ENCODE peak calls at places on chromosome 15, in eight cellular contexts. R is pons; F is iris pigment epithelial cell; L is HFF-Myc; D is HepG2; S is psoas muscle; U is HT-29; K is stimulated activated CD8-positive, alpha-beta memory T cell treated with anti-CD3 and anti-CD28 coated beads, Interleukin-7, amount 100 ng/mL, for 1 hour. B is an unnamed sample.
A peak's percentile ranks its signal among the peaks of the same experiment; 100 is the strongest.

GRCh38 chr15:55289011-55289572 is 521 bp downstream of the RAB27A start:
- DNase-seq in S (peak; percentile 18), R (no peak), U (peak; percentile 33), D (peak; percentile 21), L (no peak), K (no peak), F (peak; percentile 67), B (peak; percentile 45)

GRCh38 chr15:26970712-26971210 is at the start of gene GABRG3:
- DNase-seq in D (no peak), U (no peak), L (no peak), K (no peak), F (no peak), S (peak; percentile 11), R (no peak), B (no peak)

GRCh38 chr15:70013647-70014310 is 83.9 kb downstream of the TLE3 start:
- DNase-seq in R (no peak), S (no peak), D (no peak), F (no peak), L (no peak), U (no peak), K (no peak), B (no peak)

GRCh38 chr15:28885289-28885629 is 515 bp upstream of the APBA2 start:
- DNase-seq in R (no peak), D (no peak), K (no peak), F (peak; percentile 22), U (no peak), S (no peak), L (no peak), B (no peak)

GRCh38 chr15:49902791-49903481 is 216.1 kb downstream of the ATP8B4 start:
- DNase-seq in F (peak; percentile 86), U (no peak), D (no peak), K (no peak), R (peak; percentile 87), S (no peak), L (no peak), B (peak; percentile 40)

GRCh38 chr15:77034620-77035467 is 36.1 kb downstream of the TSPAN3 start:
- DNase-seq in R (no peak), F (no peak), D (no peak), S (peak; percentile 44), U (peak; percentile 39), L (no peak), K (no peak), B (no peak)

GRCh38 chr15:67794832-67795574 is 30.3 kb upstream of the SKOR1 start:
- DNase-seq in S (no peak), R (no peak), F (no peak), D (no peak), K (no peak), L (no peak), U (no peak), B (no peak)

GRCh38 chr15:65952425-65953053 is 83.2 kb downstream of the RAB11A start:
- DNase-seq in D (peak; percentile 11), L (peak; percentile 9), U (peak; percentile 59), F (peak; percentile 65), K (no peak), S (no peak), R (no peak), B (peak; percentile 55)

GRCh38 chr15:40789999-40790398 is 16.9 kb upstream of the ZFYVE19 start:
- DNase-seq in R (no peak), S (no peak), D (no peak), F (no peak), K (no peak), L (no peak), U (no peak), B (no peak)

GRCh38 chr15:89645680-89646079 is 9.6 kb downstream of the KIF7 start:
- DNase-seq in F (no peak), U (no peak), L (no peak), K (no peak), R (no peak), D (no peak), S (no peak), B (no peak)

GRCh38 chr15:90810354-90810753 is 58.0 kb upstream of the FURIN start:
- DNase-seq in U (no peak), S (no peak), K (no peak), D (no peak), R (no peak), L (no peak), F (no peak), B (no peak)

GRCh38 chr15:74901612-74902063 is 5.0 kb downstream of the FAM219B start:
- DNase-seq in D (peak; percentile 49), L (no peak), F (peak; percentile 39), K (peak; percentile 42), S (peak; percentile 39), R (peak; percentile 58), U (peak; percentile 93), B (peak; percentile 51)

GRCh38 chr15:40871749-40872617 is 2.1 kb downstream of the RHOV start:
- DNase-seq in F (no peak), U (peak; percentile 92), D (no peak), R (no peak), K (no peak), S (no peak), L (no peak), B (no peak)

GRCh38 chr15:59372352-59373211 is at the start of gene MYO1E:
- DNase-seq in F (peak; percentile 98), L (peak; percentile 97), K (no peak), S (peak; percentile 81), U (peak; percentile 99), D (peak; percentile 96), R (peak; percentile 99), B (peak; percentile 98)

GRCh38 chr15:45948226-45948625 is 313.4 kb downstream of the SQOR start:
- DNase-seq in S (no peak), F (no peak), D (no peak), K (no peak), L (no peak), U (no peak), R (no peak), B (peak; percentile 75)

GRCh38 chr15:74375303-74375693 is 7.9 kb upstream of the CYP11A1 start:
- DNase-seq in F (peak; percentile 80), R (peak; percentile 87), D (peak; percentile 71), L (peak; percentile 50), K (peak; percentile 73), U (peak; percentile 92), S (peak; percentile 80), B (peak; percentile 80)

GRCh38 chr15:61157933-61158332 is 71.2 kb downstream of the RORA start:
- DNase-seq in S (peak; percentile 66), F (no peak), U (no peak), K (no peak), L (no peak), D (no peak), R (peak; percentile 20), B (no peak)

GRCh38 chr15:40258544-40258943 is 19.7 kb downstream of the PAK6 start:
- DNase-seq in F (no peak), D (no peak), L (no peak), S (no peak), K (no peak), U (no peak), R (no peak), B (no peak)

GRCh38 chr15:94522125-94522524 is 290.8 kb downstream of the MCTP2 start:
- DNase-seq in F (no peak), R (no peak), K (no peak), L (no peak), D (no peak), S (no peak), U (no peak), B (no peak)

GRCh38 chr15:33915571-33916407 is 52.5 kb upstream of the CHRM5 start:
- DNase-seq in D (peak; percentile 11), R (no peak), F (no peak), U (peak; percentile 15), S (no peak), K (no peak), L (no peak), B (no peak)

B was measured in M059J.